ENCODE peak calls at places on chromosome 2, in four cellular contexts. J is Calu3, I is progenitor cell of endocrine pancreas, Z is AG04449. N is an unnamed sample.

GRCh38 chr2:60385648-60386047 is 167.8 kb downstream of the BCL11A start:
- DNase-seq in Z (peak), J (no peak), I (no peak), N (no peak)

GRCh38 chr2:46355756-46356155 is 58.5 kb downstream of the EPAS1 start:
- DNase-seq in J (no peak), I (no peak), Z (no peak), N (no peak)

GRCh38 chr2:62725712-62726055 is 20.2 kb downstream of the EHBP1 start:
- DNase-seq in Z (no peak), I (no peak), J (no peak), N (no peak)

GRCh38 chr2:217625475-217626245 is 377.1 kb downstream of the TNS1 start:
- DNase-seq in I (no peak), Z (peak), J (no peak), N (no peak)

GRCh38 chr2:44291281-44292248 is 16.3 kb downstream of the SLC3A1 start:
- DNase-seq in Z (no peak), J (peak), I (peak), N (no peak)

GRCh38 chr2:96580771-96581170 is 44.2 kb downstream of the ARID5A start:
- DNase-seq in Z (no peak), I (no peak), J (peak), N (no peak)

GRCh38 chr2:106107509-106108131 is 86.5 kb downstream of the UXS1 start:
- DNase-seq in J (no peak), Z (peak), I (no peak), N (no peak)

GRCh38 chr2:180385601-180386201 is 378.6 kb upstream of the CWC22 start:
- DNase-seq in J (no peak), I (no peak), Z (no peak), N (no peak)

GRCh38 chr2:133674433-133675331 is 106.4 kb upstream of the NCKAP5 start:
- DNase-seq in J (peak), Z (peak), I (no peak), N (no peak)

GRCh38 chr2:240965296-240965904 is 33.0 kb upstream of the SNED1 start:
- DNase-seq in J (no peak), Z (no peak), I (no peak), N (no peak)

GRCh38 chr2:188974184-188974583 is at the start of gene COL3A1:
- DNase-seq in I (no peak), J (no peak), Z (no peak), N (no peak)

GRCh38 chr2:239444626-239445625 is 44.1 kb upstream of the HDAC4 start:
- DNase-seq in J (peak), I (no peak), Z (no peak), N (no peak)

GRCh38 chr2:168849610-168850009 is 40.6 kb downstream of the SPC25 start:
- DNase-seq in J (peak), I (no peak), Z (no peak), N (no peak)
- TF ChIP-seq CTCF in J (peak), I (no peak), Z (no peak), N (peak)

DNA sequence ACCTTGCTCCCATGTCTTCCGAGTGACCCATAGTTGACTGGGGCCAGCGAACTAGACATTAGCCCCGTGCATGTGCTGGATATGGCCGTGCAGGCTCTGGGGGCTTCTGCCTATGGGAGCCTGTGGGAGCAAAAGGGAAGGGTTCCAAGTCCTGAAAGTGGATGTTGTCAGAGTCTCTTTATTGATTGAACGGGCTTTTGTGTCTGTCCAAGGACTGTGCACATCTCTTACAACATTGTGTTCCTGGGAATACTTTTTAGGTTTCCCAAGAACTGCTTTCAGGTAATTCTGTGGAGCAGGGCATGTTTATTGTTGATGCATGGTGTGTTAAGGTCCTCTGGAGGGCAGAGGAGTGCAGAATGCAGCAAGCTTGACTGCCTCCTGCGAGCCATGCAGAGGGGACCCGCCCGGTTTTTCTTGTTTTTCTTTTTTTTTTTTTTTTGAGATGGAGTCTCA is 5.0 kb downstream of the RNF144A start:
- DNase-seq in Z (no peak), J (peak), I (no peak), N (no peak)
- TF ChIP-seq CTCF in Z (no peak), J (peak), I (peak), N (no peak)

GRCh38 chr2:160087854-160088745 is 25.7 kb upstream of the PLA2R1 start:
- DNase-seq in I (no peak), J (peak), Z (no peak), N (no peak)
- TF ChIP-seq CTCF in I (no peak), J (peak), Z (no peak), N (no peak)

DNA sequence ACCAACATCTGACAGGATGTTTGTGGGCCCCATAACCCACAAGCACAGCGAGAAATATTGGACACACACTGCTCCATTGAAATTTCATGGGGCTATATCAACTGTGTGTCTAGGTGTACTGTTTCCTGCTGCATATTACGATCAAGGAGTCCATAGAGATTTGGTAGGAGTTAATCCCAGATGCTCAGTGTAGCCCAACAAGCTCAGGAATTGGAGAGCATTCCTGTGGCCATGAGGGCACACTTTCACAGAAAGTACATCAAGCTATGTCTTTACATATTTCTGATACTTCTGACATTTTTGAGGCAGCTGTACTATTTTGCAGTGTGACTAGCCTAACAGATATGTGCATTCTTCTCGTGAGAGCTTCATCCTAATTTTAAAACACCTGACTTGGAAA is 473.1 kb downstream of the PTH2R start:
- DNase-seq in I (no peak), Z (no peak), J (no peak), N (no peak)
- TF ChIP-seq CTCF in I (no peak), Z (no peak), J (no peak), N (no peak)

GRCh38 chr2:38537937-38538525 is 64.7 kb downstream of the HNRNPLL start:
- DNase-seq in I (no peak), J (no peak), Z (no peak), N (no peak)

GRCh38 chr2:38540580-38541290 is 62.0 kb downstream of the HNRNPLL start:
- DNase-seq in J (no peak), Z (no peak), I (no peak), N (no peak)

GRCh38 chr2:38535745-38536506 is 66.8 kb downstream of the HNRNPLL start:
- DNase-seq in I (peak), J (peak), Z (no peak), N (peak)

GRCh38 chr2:38535404-38535744 is 67.4 kb downstream of the HNRNPLL start:
- DNase-seq in Z (no peak), J (no peak), I (no peak), N (no peak)

DNA sequence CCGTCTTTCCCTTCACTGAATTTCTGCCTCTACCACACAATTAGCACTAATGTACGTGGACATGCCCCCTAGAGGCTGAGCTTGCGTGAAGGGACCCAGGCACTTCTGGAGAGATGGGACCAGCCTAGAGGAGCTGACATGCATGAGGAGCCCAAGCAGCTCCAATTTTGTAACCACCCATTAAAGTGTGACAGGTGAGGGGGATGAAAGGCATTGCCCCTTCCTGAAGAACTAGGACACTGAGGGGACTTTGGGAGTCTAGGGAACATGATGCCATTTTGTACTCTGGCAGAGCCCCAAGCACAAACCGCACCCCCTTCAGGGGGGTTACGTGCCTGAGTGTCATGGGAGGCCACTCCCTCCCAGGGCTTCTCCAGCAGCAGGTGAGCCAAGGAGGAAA is 63.6 kb downstream of the HNRNPLL start:
- DNase-seq in Z (no peak), I (no peak), J (no peak), N (no peak)
- TF ChIP-seq CTCF in Z (no peak), I (peak), J (no peak), N (no peak)

GRCh38 chr2:231727621-231728020 is 19.3 kb downstream of the PTMA start:
- DNase-seq in Z (no peak), J (no peak), I (no peak), N (no peak)

GRCh38 chr2:231737761-231738160 is 29.4 kb downstream of the PTMA start:
- DNase-seq in J (no peak), Z (no peak), I (no peak), N (no peak)

DNA sequence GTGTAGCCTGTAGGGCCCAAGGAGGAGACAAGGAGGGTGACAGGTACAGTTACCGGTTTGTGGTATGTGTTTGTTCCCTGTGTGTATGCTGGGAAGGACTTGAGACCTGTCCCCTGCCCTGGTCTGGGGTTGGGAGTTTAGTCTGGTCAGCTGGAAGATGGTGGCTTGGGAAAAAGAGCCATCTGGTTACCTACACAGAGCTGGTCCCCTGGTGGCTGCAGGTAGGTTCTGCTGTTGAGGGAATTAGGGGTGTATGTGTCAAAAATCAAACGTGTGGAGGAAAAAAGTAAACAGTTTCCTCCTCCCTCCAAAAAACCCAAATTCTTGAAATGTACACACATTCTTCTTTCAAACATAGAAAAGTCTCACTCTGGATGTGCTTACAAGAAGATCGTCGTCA is 24.3 kb downstream of the PTMA start:
- DNase-seq in Z (no peak), J (no peak), I (no peak), N (no peak)
- TF ChIP-seq CTCF in Z (no peak), J (no peak), I (peak), N (no peak)